ENCODE peak calls at places on chromosomes 4 and X, in four cellular contexts. P is HCT116, A is IMR-90, U is H9. B is an unnamed sample.

GRCh38 chr4:161555689-161556660 is 607.8 kb downstream of the FSTL5 start:
- DNase-seq in P (no peak), A (peak), U (no peak), B (peak)

GRCh38 chr4:109011241-109012031 is 248.6 kb upstream of the ETNPPL start:
- DNase-seq in P (no peak), A (no peak), U (no peak), B (no peak)

GRCh38 chr4:108683479-108683878 is 33.1 kb downstream of the OSTC start:
- DNase-seq in P (peak), A (peak), U (no peak), B (peak)

GRCh38 chrX:115547448-115547847 is 13.5 kb upstream of the PLS3 start:
- DNase-seq in P (no peak), A (no peak), U (peak), B (no peak)

GRCh38 chrX:24838624-24839023 is 144.9 kb downstream of the POLA1 start:
- DNase-seq in P (no peak), A (peak), U (no peak), B (peak)

GRCh38 chrX:123215397-123216089 is 31.5 kb downstream of the GRIA3 start:
- DNase-seq in P (no peak), A (no peak), U (no peak), B (no peak)

GRCh38 chr4:56937262-56937661 is 29.6 kb downstream of the REST start:
- DNase-seq in P (peak), A (peak), U (no peak), B (peak)

GRCh38 chrX:46863072-46863471 is 26.2 kb downstream of the RP2 start:
- DNase-seq in P (no peak), A (no peak), U (no peak), B (no peak)

GRCh38 chr4:27662426-27662825 is 801.8 kb downstream of the STIM2 start:
- DNase-seq in P (no peak), A (no peak), U (peak), B (no peak)

GRCh38 chrX:2231570-2232192 is 269.1 kb downstream of the DHRSX start:
- DNase-seq in P (no peak), A (no peak), U (no peak), B (no peak)

GRCh38 chr4:48017108-48017527 is 546 bp downstream of the NIPAL1 start:
- DNase-seq in P (peak), A (peak), U (peak), B (peak)

GRCh38 chr4:147678796-147679549 is 5.0 kb downstream of the PRMT9 start:
- DNase-seq in P (peak), A (peak), U (peak), B (no peak)

GRCh38 chr4:80360900-80361299 is 25.4 kb downstream of the CFAP299 start:
- DNase-seq in P (no peak), A (peak), U (no peak), B (no peak)

GRCh38 chrX:1400049-1400448 is 8.1 kb upstream of the SLC25A6 start:
- DNase-seq in P (no peak), A (no peak), U (no peak), B (no peak)

GRCh38 chrX:46251755-46252154 is 293.5 kb downstream of the ZNF674 start:
- DNase-seq in P (no peak), A (peak), U (no peak), B (peak)

GRCh38 chr4:139266583-139267257 is 13.3 kb downstream of the MGARP start:
- DNase-seq in P (no peak), A (peak), U (peak), B (no peak)
- H3K27ac ChIP-seq in P (peak), A (peak), U (no peak), B (no peak)

GRCh38 chr4:167989815-167990214 is 102.5 kb upstream of the ANXA10 start:
- DNase-seq in P (peak), A (no peak), U (no peak), B (no peak)
- TF ChIP-seq CTCF in P (peak), A (no peak), U (no peak), B (peak)

DNA sequence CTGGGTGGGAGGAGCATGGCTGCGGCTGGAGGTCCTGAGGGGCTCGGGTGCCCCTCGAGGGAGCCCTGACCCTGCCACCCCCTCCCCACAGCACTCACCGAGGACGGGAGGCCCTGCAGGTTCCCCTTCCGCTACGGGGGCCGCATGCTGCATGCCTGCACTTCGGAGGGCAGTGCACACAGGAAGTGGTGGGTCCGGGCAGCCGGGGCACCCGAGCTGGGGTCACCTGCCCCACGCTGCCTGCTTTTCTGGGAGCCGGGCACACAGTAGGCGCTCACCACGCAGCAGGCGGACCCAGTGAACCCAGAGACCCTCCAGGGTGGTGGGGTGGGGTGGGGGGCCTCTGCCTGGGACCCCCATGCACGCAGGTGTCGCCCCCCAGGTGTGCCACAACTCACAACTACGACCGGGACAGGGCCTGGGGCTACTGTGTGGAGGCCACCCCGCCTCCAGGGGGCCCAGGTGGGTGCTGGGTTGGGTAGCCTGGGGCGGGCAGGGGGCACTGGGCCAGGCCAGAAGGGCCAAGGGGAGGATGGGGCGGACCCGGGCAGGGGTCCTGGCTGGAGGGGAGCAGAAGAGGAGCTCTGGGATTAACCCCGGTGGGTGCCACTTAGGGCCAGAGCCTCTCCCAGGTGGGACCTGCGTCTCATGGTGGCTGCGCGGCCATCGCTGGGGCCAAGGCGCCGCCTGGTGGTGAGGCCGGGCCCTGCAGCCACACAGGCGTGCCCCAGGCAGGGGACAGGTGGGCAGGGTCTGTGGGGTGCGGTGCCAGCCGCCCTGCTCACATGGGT is 1.4 kb downstream of the HGFAC start:
- DNase-seq in P (no peak), A (no peak), U (peak), B (peak)
- H3K27ac ChIP-seq in P (no peak), A (no peak), U (no peak), B (no peak)

DNA sequence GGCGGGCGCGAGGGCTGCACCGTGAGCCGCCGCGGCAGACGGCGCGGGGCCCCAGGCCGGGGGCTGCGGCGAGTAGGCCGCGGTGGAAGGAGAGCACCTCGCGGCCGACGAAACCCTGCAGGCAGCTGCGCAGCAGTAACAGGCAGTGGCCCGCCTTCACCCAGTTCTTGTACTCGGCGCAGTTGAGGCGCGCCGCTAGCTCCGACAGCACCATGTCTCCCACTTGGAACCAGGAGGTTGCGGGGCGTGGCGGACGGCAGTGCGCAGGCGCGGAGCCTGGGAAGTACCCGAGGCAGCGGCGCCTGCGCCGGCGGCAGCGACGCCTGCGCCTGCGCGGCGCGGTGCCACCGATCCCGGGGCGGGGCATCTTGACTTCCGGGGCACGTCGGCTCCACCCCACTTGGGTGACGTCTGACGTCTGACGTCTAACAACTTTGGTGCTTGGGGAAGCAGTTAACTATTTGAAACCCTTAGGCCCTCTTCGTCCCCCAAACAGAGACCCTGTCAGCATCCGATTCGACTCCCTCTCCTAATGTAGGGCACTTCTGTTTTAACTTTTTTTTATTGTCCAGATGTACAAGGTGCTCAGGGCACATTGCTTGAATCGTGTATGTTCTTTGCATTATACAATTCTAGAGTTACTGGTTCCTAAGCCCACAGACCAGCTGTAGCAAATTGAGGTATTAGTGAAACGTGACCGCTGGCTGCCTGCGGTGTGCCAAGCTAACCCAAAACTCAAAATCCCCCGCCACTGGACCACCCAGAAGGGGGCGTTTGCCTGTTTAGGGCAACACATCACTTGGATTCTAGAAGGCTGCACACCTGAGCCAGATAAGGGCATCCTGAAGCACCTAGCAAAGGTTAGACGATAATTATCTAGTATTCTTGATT is at the start of gene CXorf38:
- DNase-seq in P (peak), A (peak), U (peak), B (peak)
- TF ChIP-seq CTCF in P (no peak), A (no peak), U (peak), B (no peak)